ENCODE peak calls at places on chromosomes 3 and 15, in five cellular contexts. E, Y, Z, I and Q are unnamed samples.

GRCh38 chr15:80984856-80985255 is 4.8 kb downstream of the MESD start:
- DNase-seq in E (no peak), Y (no peak), Z (no peak), I (no peak), Q (peak)

GRCh38 chr3:30271781-30272180 is 334.6 kb upstream of the TGFBR2 start:
- DNase-seq in E (no peak), Y (no peak), Z (no peak), I (no peak), Q (no peak)

GRCh38 chr3:18217512-18218174 is 207.5 kb downstream of the SATB1 start:
- DNase-seq in E (no peak), Y (no peak), Z (no peak), I (no peak), Q (no peak)

GRCh38 chr3:191848818-191849217 is 387.9 kb downstream of the PYDC2 start:
- DNase-seq in E (no peak), Y (no peak), Z (no peak), I (no peak), Q (no peak)

GRCh38 chr3:9736831-9737230 is 5.3 kb downstream of the BRPF1 start:
- DNase-seq in E (no peak), Y (no peak), Z (no peak), I (no peak), Q (no peak)

GRCh38 chr3:51621091-51621892 is 49.8 kb upstream of the TEX264 start:
- DNase-seq in E (no peak), Y (no peak), Z (no peak), I (no peak), Q (no peak)

GRCh38 chr3:52091566-52092290 is 35.4 kb upstream of the DUSP7 start:
- DNase-seq in E (no peak), Y (no peak), Z (no peak), I (no peak), Q (no peak)

GRCh38 chr3:195394700-195395099 is 48.1 kb downstream of the ACAP2 start:
- DNase-seq in E (peak), Y (no peak), Z (no peak), I (no peak), Q (no peak)

GRCh38 chr3:186519021-186519658 is 25.0 kb downstream of the CRYGS start:
- DNase-seq in E (no peak), Y (no peak), Z (no peak), I (peak), Q (peak)

GRCh38 chr3:141303481-141304223 is 64.7 kb upstream of the ZBTB38 start:
- DNase-seq in E (peak), Y (peak), Z (peak), I (peak), Q (peak)

GRCh38 chr3:116140100-116140689 is 305.1 kb downstream of the LSAMP start:
- DNase-seq in E (no peak), Y (no peak), Z (no peak), I (peak), Q (no peak)

DNA sequence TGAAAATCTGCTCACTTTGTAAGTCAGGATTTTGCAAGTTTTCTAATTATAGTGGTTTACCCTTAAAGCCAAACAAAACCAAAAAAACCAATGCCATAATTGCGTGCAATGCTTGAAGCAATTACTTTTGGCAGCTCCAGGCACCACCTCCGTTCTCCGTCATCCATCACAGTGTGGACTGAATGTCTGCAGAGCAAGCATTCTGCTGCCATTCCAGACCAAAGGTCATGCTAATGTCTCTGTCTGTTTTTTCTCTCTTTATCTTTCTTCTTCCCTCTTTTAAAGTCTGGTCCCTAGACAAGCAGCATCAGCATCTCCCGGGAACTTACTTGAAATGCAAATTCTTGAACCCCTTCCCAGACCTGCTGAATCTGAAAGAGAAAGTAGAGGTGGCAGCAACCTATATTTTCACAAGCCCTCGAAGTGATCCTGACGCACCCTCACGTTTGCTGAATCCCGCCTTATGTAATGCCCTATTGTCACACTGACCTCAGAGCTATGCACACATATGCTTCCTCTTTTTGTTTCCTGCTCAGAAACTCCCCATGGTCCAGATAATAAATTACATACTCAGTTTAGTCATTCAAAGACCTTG is 297.3 kb upstream of the PROK2 start:
- DNase-seq in E (no peak), Y (no peak), Z (peak), I (peak), Q (peak)
- TF ChIP-seq CTCF in E (no peak), Y (no peak), Z (no peak), I (no peak), Q (no peak)

GRCh38 chr3:135560847-135561246 is 404.7 kb upstream of the PPP2R3A start:
- DNase-seq in E (no peak), Y (no peak), Z (no peak), I (no peak), Q (no peak)
- TF ChIP-seq CTCF in E (no peak), Y (no peak), Z (no peak), I (no peak), Q (no peak)

GRCh38 chr3:171834461-171834801 is 8.7 kb upstream of the TMEM212 start:
- DNase-seq in E (no peak), Y (no peak), Z (no peak), I (no peak), Q (no peak)
- TF ChIP-seq CTCF in E (no peak), Y (no peak), Z (no peak), I (no peak), Q (no peak)

GRCh38 chr3:133377396-133377795 is 22.5 kb upstream of the BFSP2 start:
- DNase-seq in E (peak), Y (no peak), Z (no peak), I (peak), Q (peak)
- TF ChIP-seq CTCF in E (peak), Y (peak), Z (peak), I (peak), Q (no peak)

GRCh38 chr3:168029705-168030104 is 66.0 kb downstream of the GOLIM4 start:
- DNase-seq in E (no peak), Y (no peak), Z (no peak), I (no peak), Q (no peak)
- TF ChIP-seq CTCF in E (no peak), Y (no peak), Z (no peak), I (no peak), Q (no peak)

DNA sequence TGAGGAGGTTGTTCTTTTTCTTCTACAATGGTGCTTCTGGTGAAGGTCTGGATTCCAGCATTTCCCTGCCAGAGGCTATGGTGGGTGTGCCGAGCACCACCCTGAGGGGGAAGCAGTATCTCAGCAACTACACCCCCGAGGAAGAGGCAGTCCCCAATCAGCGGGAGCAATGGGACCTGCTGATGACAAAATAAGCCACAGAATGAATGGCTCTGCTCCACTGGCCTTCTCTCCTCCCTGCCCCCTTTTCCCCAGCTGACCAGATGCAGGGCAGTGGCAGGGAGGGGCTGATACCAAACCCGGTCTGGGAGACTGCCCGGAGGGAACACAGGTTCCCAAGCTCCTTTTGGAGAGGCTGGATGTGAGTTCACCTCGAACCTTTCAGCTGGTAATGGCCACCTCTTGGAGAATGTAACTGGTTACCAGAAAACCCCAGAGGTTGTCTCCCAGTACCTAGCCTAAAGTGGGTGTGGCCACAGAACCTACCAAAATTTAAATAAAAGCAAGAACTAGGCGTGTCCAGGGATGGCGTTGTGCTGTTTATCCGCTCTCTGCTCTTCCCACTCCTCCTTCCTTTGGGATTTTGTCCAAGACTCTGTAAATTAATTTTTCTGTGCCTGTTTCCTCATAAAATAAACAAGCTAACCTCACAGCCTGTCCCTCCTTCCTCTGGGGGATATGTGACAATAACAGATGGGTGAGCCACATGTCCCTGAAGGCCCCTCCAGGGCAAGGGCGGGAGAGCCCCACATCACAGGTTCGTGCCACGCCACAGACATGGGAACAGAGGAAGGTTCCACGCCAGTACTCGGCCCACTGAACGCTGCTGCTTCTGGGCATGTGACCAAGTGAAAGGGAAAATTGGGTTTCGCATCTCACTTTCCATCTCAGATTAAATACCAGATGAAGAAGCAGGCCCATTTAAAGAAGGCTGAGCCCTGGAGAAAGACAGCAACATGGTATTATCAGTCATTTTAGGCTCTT is 35.1 kb upstream of the SPTBN5 start:
- DNase-seq in E (no peak), Y (no peak), Z (no peak), I (no peak), Q (peak)
- TF ChIP-seq CTCF in E (no peak), Y (no peak), Z (no peak), I (no peak), Q (no peak)

DNA sequence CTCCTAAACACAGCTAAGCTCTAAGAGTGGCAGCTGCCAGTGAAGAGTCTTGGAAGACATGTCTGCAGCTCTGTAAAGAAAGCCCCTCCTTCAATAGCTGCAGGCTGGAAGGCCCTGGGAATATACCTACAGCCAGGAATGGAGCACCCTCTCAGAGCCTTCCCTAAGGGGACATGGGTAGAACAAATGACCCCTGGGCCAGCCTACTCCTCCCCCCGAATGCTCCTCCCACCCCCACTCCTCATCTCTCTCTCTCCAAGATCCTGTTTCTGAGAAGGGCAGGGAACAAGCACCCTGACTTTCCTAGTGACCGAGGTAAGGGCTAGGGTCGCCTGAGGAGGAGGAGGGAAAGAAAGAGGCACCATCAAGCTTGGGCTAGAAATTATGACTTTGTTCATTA is 20.7 kb downstream of the CPNE4 start:
- DNase-seq in E (no peak), Y (no peak), Z (no peak), I (no peak), Q (no peak)
- TF ChIP-seq CTCF in E (no peak), Y (no peak), Z (no peak), I (no peak), Q (no peak)

DNA sequence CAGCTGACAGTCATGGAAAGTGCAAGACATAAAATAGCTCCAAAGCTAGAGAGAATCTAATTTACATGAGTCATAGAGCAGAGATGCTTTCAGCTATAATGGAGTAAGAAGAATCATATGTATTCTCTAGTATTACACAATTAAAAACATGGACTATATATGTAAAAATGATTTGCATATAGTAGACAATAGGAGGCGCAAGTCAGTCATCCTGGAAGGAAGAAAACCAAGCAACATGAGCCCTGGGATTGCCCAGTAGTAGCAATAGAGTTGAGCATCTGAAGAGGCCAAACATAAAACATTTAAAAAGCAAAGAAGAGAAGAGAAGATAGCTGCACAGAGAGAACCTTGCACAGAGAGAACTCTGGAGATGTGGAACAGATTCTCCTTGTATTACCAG is 455.0 kb downstream of the EPHA3 start:
- DNase-seq in E (no peak), Y (no peak), Z (no peak), I (no peak), Q (no peak)
- TF ChIP-seq CTCF in E (no peak), Y (no peak), Z (no peak), I (no peak), Q (no peak)